ENCODE peak calls at places on chromosome 12, in five cellular contexts. K, J, U, I and D are unnamed samples.

GRCh38 chr12:112803620-112804279 is 12.2 kb downstream of the RPH3A start:
- DNase-seq in J (no peak), U (no peak), I (no peak), K (no peak), D (no peak)

GRCh38 chr12:98644433-98644711 is 216 bp downstream of the IKBIP start:
- DNase-seq in K (no peak), I (no peak), J (no peak), U (no peak), D (no peak)

GRCh38 chr12:68375701-68376469 is 43.7 kb upstream of the MDM1 start:
- DNase-seq in K (no peak), U (no peak), J (peak; percentile 51), I (no peak), D (peak; percentile 75)

GRCh38 chr12:308511-308910 is 45.9 kb upstream of the SLC6A13 start:
- DNase-seq in U (no peak), K (no peak), I (no peak), J (no peak), D (no peak)

GRCh38 chr12:39127401-39127800 is 222.0 kb upstream of the CPNE8 start:
- DNase-seq in I (no peak), J (peak; percentile 20), K (no peak), U (no peak), D (peak; percentile 75)

GRCh38 chr12:81395431-81395830 is 317.6 kb downstream of the ACSS3 start:
- DNase-seq in I (no peak), U (no peak), J (no peak), K (no peak), D (no peak)

GRCh38 chr12:132186208-132186856 is 42.1 kb downstream of the NOC4L start:
- DNase-seq in I (no peak), U (no peak), J (no peak), K (no peak), D (no peak)

GRCh38 chr12:39443704-39444234 is 849 bp upstream of the KIF21A start:
- DNase-seq in I (no peak), J (no peak), U (no peak), K (no peak), D (no peak)

GRCh38 chr12:111677186-111677585 is 8.6 kb downstream of the BRAP start:
- DNase-seq in U (no peak), I (no peak), J (no peak), K (no peak), D (no peak)

GRCh38 chr12:6867407-6868210 is at the start of gene TPI1:
- DNase-seq in U (peak; percentile 86), K (no peak), J (peak; percentile 80), I (peak; percentile 90), D (peak; percentile 70)

GRCh38 chr12:108133482-108133881 is 4.4 kb downstream of the WSCD2 start:
- DNase-seq in J (no peak), K (no peak), U (no peak), I (no peak), D (no peak)

GRCh38 chr12:6821271-6821673 is 349 bp upstream of the GPR162 start:
- DNase-seq in U (peak; percentile 55), K (no peak), J (peak; percentile 66), I (no peak), D (peak; percentile 73)

GRCh38 chr12:76158518-76159321 is 74.2 kb upstream of the NAP1L1 start:
- DNase-seq in I (no peak), K (peak; percentile 36), U (peak; percentile 38), J (peak; percentile 83), D (peak; percentile 90)

GRCh38 chr12:12792421-12792820 is 7.0 kb downstream of the APOLD1 start:
- DNase-seq in I (no peak), U (no peak), K (no peak), J (no peak), D (no peak)

GRCh38 chr12:24901975-24902461 is 46.9 kb downstream of the BCAT1 start:
- DNase-seq in I (no peak), J (no peak), K (no peak), U (no peak), D (no peak)

GRCh38 chr12:19608039-19608438 is 168.7 kb downstream of the AEBP2 start:
- DNase-seq in I (no peak), J (no peak), K (no peak), U (no peak), D (no peak)

DNA sequence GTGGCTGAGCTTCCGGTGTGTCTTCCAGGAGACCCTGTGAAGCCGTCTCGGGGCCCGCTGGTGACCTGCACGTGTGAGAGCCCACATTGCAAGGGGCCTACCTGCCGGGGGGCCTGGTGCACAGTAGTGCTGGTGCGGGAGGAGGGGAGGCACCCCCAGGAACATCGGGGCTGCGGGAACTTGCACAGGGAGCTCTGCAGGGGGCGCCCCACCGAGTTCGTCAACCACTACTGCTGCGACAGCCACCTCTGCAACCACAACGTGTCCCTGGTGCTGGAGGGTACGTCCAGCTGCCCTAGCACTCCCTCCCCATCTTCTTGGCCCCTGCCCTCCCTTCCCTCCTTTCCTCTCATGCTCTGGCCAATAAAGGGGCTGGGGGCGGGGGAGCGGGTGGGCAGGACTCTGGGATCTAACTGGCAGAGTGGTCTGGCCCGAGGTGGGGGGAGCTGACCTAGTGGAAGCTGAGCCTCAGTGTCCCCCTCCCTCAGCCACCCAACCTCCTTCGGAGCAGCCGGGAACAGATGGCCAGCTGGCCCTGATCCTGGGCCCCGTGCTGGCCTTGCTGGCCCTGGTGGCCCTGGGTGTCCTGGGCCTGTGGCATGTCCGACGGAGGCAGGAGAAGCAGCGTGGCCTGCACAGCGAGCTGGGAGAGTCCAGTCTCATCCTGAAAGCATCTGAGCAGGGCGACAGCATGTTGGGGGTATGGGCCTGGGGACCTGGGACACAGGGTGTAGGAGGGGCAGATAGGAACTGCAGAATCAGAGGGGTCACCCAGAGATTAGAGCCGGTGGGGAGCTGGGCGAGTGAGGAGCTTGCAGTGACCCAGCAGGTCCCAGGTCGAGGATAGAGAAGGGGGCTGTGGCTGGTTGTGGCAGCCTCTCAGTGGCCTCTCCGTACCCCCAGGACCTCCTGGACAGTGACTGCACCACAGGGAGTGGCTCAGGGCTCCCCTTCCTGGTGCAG is 6.0 kb downstream of the ACVRL1 start:
- DNase-seq in J (no peak), U (no peak), I (no peak), K (no peak), D (no peak)
- TF ChIP-seq CTCF in J (no peak), U (no peak), I (no peak), K (no peak), D (no peak)

GRCh38 chr12:1934068-1934467 is 15.6 kb upstream of the CACNA2D4 start:
- DNase-seq in J (no peak), K (no peak), I (no peak), U (no peak), D (no peak)
- TF ChIP-seq CTCF in J (no peak), K (no peak), I (no peak), U (no peak), D (no peak)

DNA sequence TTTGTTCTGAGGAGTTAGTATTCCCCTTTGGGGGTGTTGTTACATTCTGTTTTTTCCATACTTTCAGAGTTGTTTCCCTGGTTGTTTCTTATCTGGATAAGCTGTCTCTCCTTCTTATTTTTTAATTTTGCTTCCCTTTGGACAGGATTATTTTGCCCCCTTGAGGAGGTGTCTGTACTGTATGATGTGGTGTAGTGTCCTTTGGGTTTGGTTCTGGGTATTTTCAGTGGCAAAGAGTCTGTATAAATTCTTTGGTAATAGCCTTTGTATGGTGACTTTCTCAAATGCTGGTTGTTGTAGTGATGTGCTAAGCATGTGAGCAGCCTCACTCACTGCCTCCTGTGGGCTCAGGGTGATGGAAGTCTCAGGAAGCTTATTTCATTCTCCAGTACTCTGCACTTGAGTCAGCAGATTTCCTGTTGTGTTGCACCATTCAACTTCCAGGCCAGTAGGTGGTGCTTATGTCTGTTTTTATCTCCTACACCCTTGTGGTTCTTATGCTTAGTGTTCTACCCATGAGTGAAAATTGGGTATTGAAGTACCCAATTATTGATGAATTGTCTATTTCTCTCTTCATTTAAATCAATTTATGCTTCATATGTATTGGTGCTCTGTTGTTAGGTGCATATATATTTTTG is 103.3 kb upstream of the PMCH start:
- DNase-seq in I (no peak), J (peak; percentile 50), K (no peak), U (peak; percentile 20), D (peak; percentile 77)
- TF ChIP-seq CTCF in I (no peak), J (peak; percentile 38), K (peak; percentile 32), U (peak; percentile 21), D (peak; percentile 60)

GRCh38 chr12:51814311-51815088 is 34.0 kb downstream of the FIGNL2 start:
- DNase-seq in K (no peak), J (peak; percentile 67), U (peak; percentile 83), I (peak; percentile 69), D (peak; percentile 72)
- TF ChIP-seq CTCF in K (peak; percentile 84), J (peak; percentile 66), U (peak; percentile 45), I (no peak), D (peak; percentile 47)

DNA sequence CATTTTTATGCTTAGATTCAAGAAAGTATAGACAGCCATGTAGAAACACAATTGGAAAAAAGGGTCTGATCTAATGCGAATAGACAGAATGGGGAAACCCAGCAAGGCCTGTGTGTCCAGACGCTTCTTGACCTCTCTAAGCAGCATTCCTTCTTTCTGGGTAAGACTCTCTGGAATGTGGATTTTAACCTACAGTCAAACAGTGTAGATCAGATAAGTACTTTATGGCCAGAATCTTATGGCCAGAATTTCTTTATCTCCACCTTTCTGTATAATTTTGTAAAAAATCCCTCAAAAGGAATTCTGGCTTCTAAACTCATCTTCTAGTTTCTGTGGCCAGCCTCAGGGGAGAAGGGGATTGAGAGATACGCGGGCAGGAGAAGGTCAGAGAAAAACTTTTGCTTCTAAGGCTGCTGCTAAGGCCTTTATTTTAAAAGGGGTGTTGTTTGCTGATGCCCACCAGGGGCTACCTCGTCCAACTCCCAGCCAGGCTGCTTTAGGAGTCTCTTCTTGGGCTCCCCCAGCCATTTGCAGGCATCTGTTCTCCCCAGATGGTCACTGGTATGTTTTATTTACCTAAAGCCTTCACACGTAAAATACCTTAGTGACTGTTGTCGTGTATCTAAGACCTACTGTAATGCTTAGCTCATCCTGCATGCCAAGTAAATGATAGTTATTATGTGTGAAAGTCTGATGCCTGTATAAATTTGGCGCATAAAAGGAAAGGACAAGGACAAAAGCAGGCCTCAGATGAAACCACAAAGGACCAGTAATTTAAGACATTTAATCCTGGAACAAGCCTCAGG is 68.4 kb downstream of the ANO6 start:
- DNase-seq in J (peak; percentile 74), I (no peak), U (no peak), K (peak; percentile 69), D (peak; percentile 29)
- TF ChIP-seq CTCF in J (peak; percentile 24), I (no peak), U (no peak), K (no peak), D (no peak)

DNA sequence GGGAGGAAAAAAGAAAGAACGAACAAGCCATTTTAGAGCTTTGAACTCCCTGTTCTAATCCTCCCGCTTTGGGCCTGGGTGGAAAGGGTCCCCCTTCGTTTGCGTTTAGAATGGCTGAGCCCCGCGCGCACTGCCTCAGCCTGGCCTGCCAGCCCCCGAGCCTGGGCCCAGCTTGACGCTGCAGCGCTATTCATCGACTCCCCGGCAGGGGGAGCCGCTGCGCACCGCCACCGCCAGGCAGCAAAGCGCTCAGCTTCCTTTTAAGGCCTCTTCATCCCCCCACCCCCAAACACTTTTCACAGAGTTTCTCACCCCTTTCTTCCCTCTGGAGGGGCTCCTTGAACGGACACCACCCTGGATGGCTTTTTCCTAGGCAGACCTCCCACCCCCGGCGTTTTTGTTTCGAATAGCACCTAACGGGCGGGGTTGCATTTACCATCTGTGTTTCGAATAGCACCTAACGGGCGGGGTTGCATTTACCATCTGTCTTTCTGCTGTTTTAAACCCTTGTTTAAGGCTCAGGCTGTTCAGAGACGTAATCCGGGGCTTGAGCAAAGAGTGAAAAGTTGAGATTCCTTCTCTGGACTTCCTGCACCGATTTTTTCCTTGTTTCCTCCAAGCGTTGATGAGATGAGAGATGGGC is 56.4 kb upstream of the PIWIL1 start:
- DNase-seq in I (no peak), K (no peak), U (no peak), J (no peak), D (no peak)
- TF ChIP-seq CTCF in I (peak; percentile 37), K (peak; percentile 6), U (peak; percentile 85), J (peak; percentile 21), D (peak; percentile 25)